ENCODE peak calls at places on chromosomes 6 and 20, in nine cellular contexts. X, Y, S, N, M, D, V, Z and Q are unnamed samples.

GRCh38 chr6:37695857-37696219 is 1.8 kb downstream of the MDGA1 start:
- DNase-seq in Z (no peak), S (no peak), Y (no peak), V (no peak), N (no peak), D (no peak), X (no peak), M (peak), Q (no peak)

GRCh38 chr6:72182337-72183246 is 296.2 kb downstream of the RIMS1 start:
- DNase-seq in N (peak), S (no peak), Y (peak), M (peak), V (no peak), X (peak), D (peak), Z (no peak), Q (peak)

GRCh38 chr6:53679446-53679933 is 13.9 kb upstream of the KLHL31 start:
- DNase-seq in V (no peak), X (no peak), M (peak), D (peak), Z (peak), N (peak), Y (peak), S (no peak), Q (peak)

GRCh38 chr6:13429406-13429753 is 58.0 kb downstream of the GFOD1 start:
- DNase-seq in X (no peak), M (no peak), D (no peak), N (no peak), Z (no peak), Y (no peak), S (no peak), V (no peak), Q (no peak)

GRCh38 chr20:19817017-19817416 is 59.0 kb downstream of the RIN2 start:
- DNase-seq in D (no peak), N (peak), Z (no peak), V (peak), Y (no peak), X (no peak), M (no peak), S (peak), Q (no peak)

GRCh38 chr6:100633096-100633766 is 168.5 kb upstream of the SIM1 start:
- DNase-seq in M (no peak), V (peak), D (peak), S (no peak), X (no peak), Y (no peak), Z (peak), N (peak), Q (no peak)

GRCh38 chr20:10558635-10559187 is 115.1 kb downstream of the JAG1 start:
- DNase-seq in M (no peak), S (no peak), D (no peak), X (no peak), N (peak), Y (peak), V (peak), Z (no peak), Q (peak)

GRCh38 chr6:53058388-53058890 is 6.8 kb upstream of the FBXO9 start:
- DNase-seq in S (no peak), Z (no peak), V (no peak), M (no peak), D (no peak), N (no peak), X (no peak), Y (no peak), Q (no peak)

GRCh38 chr6:149190228-149190831 is 127.2 kb upstream of the TAB2 start:
- DNase-seq in N (no peak), M (peak), D (peak), Y (no peak), V (no peak), X (peak), Z (peak), S (no peak), Q (no peak)

GRCh38 chr6:108254436-108255410 is 6.1 kb downstream of the SNX3 start:
- DNase-seq in S (no peak), V (no peak), Z (peak), X (no peak), N (no peak), M (no peak), D (no peak), Y (no peak), Q (no peak)

GRCh38 chr6:40442591-40442990 is 144.6 kb downstream of the LRFN2 start:
- DNase-seq in S (no peak), D (no peak), Y (no peak), Z (no peak), X (no peak), V (no peak), N (no peak), M (no peak), Q (no peak)

GRCh38 chr20:59949911-59950310 is 8.3 kb upstream of the CDH26 start:
- DNase-seq in S (no peak), X (no peak), M (no peak), Z (no peak), D (no peak), N (no peak), V (no peak), Y (no peak), Q (no peak)

GRCh38 chr6:149855040-149855654 is 9.0 kb downstream of the LRP11 start:
- DNase-seq in D (no peak), Y (no peak), S (no peak), M (no peak), X (no peak), V (peak), N (peak), Z (no peak), Q (no peak)

GRCh38 chr6:33802186-33803061 is 1.4 kb downstream of the MLN start:
- DNase-seq in Y (no peak), Z (no peak), V (no peak), M (no peak), S (no peak), X (no peak), D (peak), N (no peak), Q (no peak)

GRCh38 chr6:149457316-149457884 is 27.4 kb downstream of the ZC3H12D start:
- DNase-seq in N (no peak), S (no peak), Y (no peak), Z (no peak), M (no peak), D (no peak), X (no peak), V (no peak), Q (no peak)

GRCh38 chr20:51346686-51347485 is 195.6 kb downstream of the NFATC2 start:
- DNase-seq in D (no peak), Y (no peak), V (no peak), X (no peak), M (no peak), Z (no peak), S (no peak), N (peak), Q (no peak)

GRCh38 chr6:109081516-109081915 is 13.1 kb downstream of the SESN1 start:
- DNase-seq in M (no peak), X (no peak), D (no peak), Y (no peak), S (no peak), N (no peak), V (no peak), Z (no peak), Q (no peak)

GRCh38 chr6:51349866-51350265 is 531.2 kb downstream of the TFAP2B start:
- DNase-seq in X (no peak), Y (no peak), V (no peak), N (no peak), Z (no peak), D (no peak), M (no peak), S (no peak), Q (no peak)

GRCh38 chr6:157412780-157413179 is 31.8 kb downstream of the ZDHHC14 start:
- DNase-seq in V (no peak), D (no peak), Z (no peak), S (no peak), X (no peak), N (no peak), Y (no peak), M (no peak), Q (no peak)

GRCh38 chr6:133895573-133896343 is 6.8 kb downstream of the TCF21 start:
- DNase-seq in N (no peak), S (peak), Y (no peak), V (no peak), D (no peak), M (peak), X (no peak), Z (no peak), Q (no peak)

GRCh38 chr6:158849899-158850806 is 31.0 kb upstream of the EZR start:
- DNase-seq in D (peak), X (peak), M (no peak), Z (peak), N (peak), Y (no peak), V (peak), S (no peak), Q (no peak)

GRCh38 chr20:19936801-19937583 is 80.2 kb upstream of the NAA20 start:
- DNase-seq in X (no peak), Z (peak), Y (no peak), V (no peak), M (peak), S (peak), N (no peak), D (no peak), Q (no peak)

GRCh38 chr6:37714836-37715425 is 17.2 kb upstream of the MDGA1 start:
- DNase-seq in D (no peak), S (no peak), V (no peak), Z (no peak), Y (no peak), M (no peak), N (no peak), X (no peak), Q (no peak)

GRCh38 chr20:10034717-10035571 is at the start of gene ANKEF1:
- DNase-seq in Z (peak), N (peak), M (peak), S (peak), X (peak), D (peak), Y (peak), V (no peak), Q (peak)

GRCh38 chr6:73666393-73666792 is 12.6 kb upstream of the SLC17A5 start:
- DNase-seq in V (no peak), D (no peak), S (no peak), N (no peak), X (no peak), Z (no peak), Y (no peak), M (no peak), Q (no peak)

GRCh38 chr20:13799040-13799439 is 14.2 kb downstream of the NDUFAF5 start:
- DNase-seq in Z (no peak), X (no peak), M (no peak), Y (no peak), N (no peak), D (no peak), V (no peak), S (no peak), Q (no peak)

GRCh38 chr6:40912158-40912946 is 126.7 kb downstream of the UNC5CL start:
- DNase-seq in Y (peak), V (no peak), N (peak), Z (peak), D (peak), M (peak), S (peak), X (peak), Q (peak)

GRCh38 chr20:33832113-33832853 is 21.1 kb downstream of the CHMP4B start:
- DNase-seq in X (no peak), N (no peak), Y (no peak), S (no peak), V (no peak), Z (no peak), D (peak), M (peak), Q (no peak)

GRCh38 chr6:151869787-151870186 is 62.3 kb downstream of the ESR1 start:
- DNase-seq in N (no peak), X (no peak), D (no peak), V (no peak), Y (no peak), S (no peak), M (no peak), Z (no peak), Q (no peak)

GRCh38 chr6:33116881-33117711 is 41.3 kb downstream of the HLA-DPB1 start:
- DNase-seq in D (peak), S (no peak), M (no peak), Z (no peak), X (no peak), Y (no peak), N (no peak), V (no peak), Q (no peak)

GRCh38 chr6:64680446-64680845 is 1026.6 kb downstream of the EYS start:
- DNase-seq in S (no peak), M (no peak), N (no peak), D (no peak), Z (no peak), Y (no peak), V (no peak), X (no peak), Q (no peak)

GRCh38 chr6:117550618-117551242 is 51.6 kb downstream of the GOPC start:
- DNase-seq in S (no peak), X (no peak), Y (no peak), D (no peak), M (no peak), N (no peak), V (no peak), Z (no peak), Q (no peak)

GRCh38 chr20:34997171-34997570 is 41.5 kb downstream of the MYH7B start:
- DNase-seq in Y (no peak), S (no peak), N (no peak), V (no peak), X (no peak), D (no peak), M (no peak), Z (peak), Q (no peak)

GRCh38 chr20:11387189-11387754 is 530.4 kb upstream of the BTBD3 start:
- DNase-seq in M (no peak), N (peak), V (peak), S (no peak), D (no peak), Y (no peak), Z (no peak), X (no peak), Q (no peak)

GRCh38 chr6:147106759-147107401 is 97.3 kb upstream of the STXBP5 start:
- DNase-seq in N (no peak), S (no peak), D (no peak), Y (no peak), Z (peak), M (no peak), V (peak), X (no peak), Q (no peak)

GRCh38 chr6:159062564-159062945 is 17.8 kb upstream of the TAGAP start:
- DNase-seq in M (no peak), Y (peak), Z (peak), D (no peak), N (no peak), S (no peak), X (no peak), V (no peak), Q (peak)

GRCh38 chr6:41712651-41713103 is 22.7 kb downstream of the TFEB start:
- DNase-seq in Y (no peak), V (no peak), M (no peak), S (peak), Z (peak), D (no peak), X (peak), N (no peak), Q (no peak)

GRCh38 chr20:46051556-46052323 is 22.7 kb downstream of the SLC12A5 start:
- DNase-seq in X (no peak), Z (no peak), Y (no peak), N (peak), V (no peak), M (no peak), D (peak), S (no peak), Q (no peak)

DNA sequence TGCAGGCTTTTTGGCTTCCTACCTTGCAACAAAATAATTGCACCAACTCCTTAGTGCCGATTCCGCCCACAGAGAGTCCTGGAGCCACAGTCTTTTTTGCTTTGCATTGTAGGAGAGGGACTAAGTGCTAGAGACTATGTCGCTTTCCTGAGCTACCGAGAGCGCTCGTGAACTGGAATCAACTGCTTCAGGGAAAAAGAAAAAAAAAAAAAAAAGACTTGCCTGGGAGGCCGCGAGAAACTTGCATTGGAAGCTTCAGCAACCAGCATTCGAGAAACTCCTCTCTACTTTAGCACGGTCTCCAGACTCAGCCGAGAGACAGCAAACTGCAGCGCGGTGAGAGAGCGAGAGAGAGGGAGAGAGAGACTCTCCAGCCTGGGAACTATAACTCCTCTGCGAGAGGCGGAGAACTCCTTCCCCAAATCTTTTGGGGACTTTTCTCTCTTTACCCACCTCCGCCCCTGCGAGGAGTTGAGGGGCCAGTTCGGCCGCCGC is 423 bp downstream of the SOX4 start:
- DNase-seq in D (peak), M (peak), Y (no peak), V (no peak), N (peak), X (peak), S (peak), Z (peak), Q (no peak)
- TF ChIP-seq CTCF in D (no peak), M (no peak), Y (no peak), V (no peak), N (no peak), X (no peak), S (no peak), Z (no peak), Q (no peak)

GRCh38 chr20:48905322-48905647 is 16.2 kb upstream of the ARFGEF2 start:
- DNase-seq in X (no peak), Z (no peak), D (no peak), M (no peak), V (no peak), N (no peak), S (no peak), Y (no peak), Q (no peak)
- TF ChIP-seq CTCF in X (no peak), Z (no peak), D (no peak), M (no peak), V (no peak), N (peak), S (no peak), Y (no peak), Q (no peak)

DNA sequence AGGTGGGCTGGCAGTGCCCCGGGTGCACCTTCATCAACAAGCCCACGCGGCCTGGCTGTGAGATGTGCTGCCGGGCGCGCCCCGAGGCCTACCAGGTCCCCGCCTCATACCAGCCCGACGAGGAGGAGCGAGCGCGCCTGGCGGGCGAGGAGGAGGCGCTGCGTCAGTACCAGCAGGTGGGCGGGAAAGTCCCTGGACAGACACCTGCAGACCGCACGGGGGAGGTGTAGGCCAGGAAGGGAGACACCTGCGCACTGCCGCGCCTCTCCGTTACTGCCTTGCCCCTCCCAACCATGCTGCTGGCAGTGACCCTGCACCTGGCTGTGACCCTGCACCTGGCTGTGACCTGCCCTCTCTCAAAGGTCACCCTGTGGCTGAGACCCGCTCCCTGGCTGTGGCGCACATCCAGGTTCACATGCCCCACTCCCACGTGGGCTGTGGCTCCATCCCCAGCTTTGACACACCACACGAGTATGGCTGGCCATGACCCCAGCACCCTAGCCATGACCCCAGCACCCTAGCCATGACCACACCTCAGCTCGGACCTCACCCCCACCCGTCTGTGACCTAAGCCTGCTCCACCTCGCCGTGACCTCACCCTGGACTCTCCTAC is 11.6 kb downstream of the RBCK1 start:
- DNase-seq in Z (no peak), M (no peak), Y (no peak), N (no peak), X (peak), D (no peak), V (no peak), S (no peak), Q (no peak)
- TF ChIP-seq CTCF in Z (no peak), M (no peak), Y (no peak), N (no peak), X (peak), D (no peak), V (no peak), S (no peak), Q (no peak)

GRCh38 chr20:50344232-50345071 is 153.8 kb downstream of the CEBPB start:
- DNase-seq in Z (peak), D (no peak), N (no peak), M (no peak), S (no peak), Y (no peak), X (no peak), V (no peak), Q (no peak)
- TF ChIP-seq CTCF in Z (peak), D (peak), N (no peak), M (peak), S (peak), Y (no peak), X (no peak), V (peak), Q (no peak)

GRCh38 chr6:28585335-28585734 is 59.7 kb downstream of the GPX5 start:
- DNase-seq in D (no peak), V (no peak), S (no peak), Z (peak), M (no peak), X (no peak), Y (no peak), N (peak), Q (no peak)
- TF ChIP-seq CTCF in D (no peak), V (peak), S (no peak), Z (no peak), M (no peak), X (no peak), Y (no peak), N (no peak), Q (no peak)